ENCODE peak calls at places on chromosomes 12 and 14, in six cellular contexts. R is GM23338, G is choroid plexus epithelial cell, U is brain microvascular endothelial cell, T is heart right ventricle, H is transverse colon. P is an unnamed sample.

GRCh38 chr14:104545151-104545931 is 34.2 kb upstream of the C14orf180 start:
- DNase-seq in R (no peak), G (no peak), U (no peak), T (no peak), H (no peak), P (no peak)

GRCh38 chr14:96102071-96102856 is 63.1 kb downstream of the C14orf132 start:
- DNase-seq in R (no peak), G (peak; percentile 38), U (no peak), T (no peak), H (no peak), P (no peak)

GRCh38 chr12:6195665-6196535 is 4.3 kb upstream of the CD9 start:
- DNase-seq in R (peak; percentile 94), G (peak; percentile 71), U (peak; percentile 72), T (peak; percentile 93), H (peak; percentile 92), P (peak; percentile 64)

GRCh38 chr14:64758711-64759554 is 54.7 kb downstream of the PLEKHG3 start:
- DNase-seq in R (no peak), G (peak; percentile 97), U (peak; percentile 92), T (peak; percentile 60), H (no peak), P (no peak)

GRCh38 chr12:52390739-52391617 is 5.5 kb upstream of the KRT84 start:
- DNase-seq in R (peak; percentile 73), G (peak; percentile 52), U (peak; percentile 32), T (no peak), H (peak; percentile 22), P (peak; percentile 19)

GRCh38 chr14:28656704-28657255 is 109.8 kb upstream of the FOXG1 start:
- DNase-seq in R (no peak), G (no peak), U (no peak), T (no peak), H (no peak), P (no peak)

GRCh38 chr14:96362071-96362964 is 823 bp downstream of the ATG2B start:
- DNase-seq in R (peak; percentile 33), G (peak; percentile 66), U (peak; percentile 12), T (peak; percentile 19), H (peak; percentile 68), P (peak; percentile 83)

GRCh38 chr12:78802593-78802992 is 62.0 kb upstream of the SYT1 start:
- DNase-seq in R (peak; percentile 8), G (peak; percentile 72), U (peak; percentile 90), T (no peak), H (no peak), P (no peak)

GRCh38 chr14:100305446-100306255 is 593 bp downstream of the SLC25A29 start:
- DNase-seq in R (peak; percentile 63), G (no peak), U (no peak), T (peak; percentile 21), H (peak; percentile 48), P (no peak)

GRCh38 chr12:106090586-106091411 is 48.0 kb downstream of the NUAK1 start:
- DNase-seq in R (no peak), G (peak; percentile 79), U (peak; percentile 71), T (peak; percentile 77), H (no peak), P (no peak)

GRCh38 chr12:113155641-113156040 is 6.1 kb downstream of the CFAP73 start:
- DNase-seq in R (no peak), G (no peak), U (no peak), T (no peak), H (no peak), P (no peak)

GRCh38 chr12:77232045-77232444 is 166.7 kb upstream of the E2F7 start:
- DNase-seq in R (no peak), G (peak; percentile 38), U (no peak), T (no peak), H (no peak), P (no peak)

GRCh38 chr12:18897816-18898215 is 159.9 kb downstream of the CAPZA3 start:
- DNase-seq in R (no peak), G (peak; percentile 9), U (peak; percentile 16), T (no peak), H (no peak), P (no peak)

GRCh38 chr14:52397844-52398243 is 83.7 kb downstream of the PTGER2 start:
- DNase-seq in R (no peak), G (peak; percentile 45), U (no peak), T (no peak), H (no peak), P (no peak)

GRCh38 chr12:54998958-54999510 is 14.5 kb upstream of the TESPA1 start:
- DNase-seq in R (no peak), G (no peak), U (no peak), T (no peak), H (no peak), P (no peak)

GRCh38 chr14:105162374-105162979 is 6.1 kb downstream of the JAG2 start:
- DNase-seq in R (no peak), G (no peak), U (no peak), T (no peak), H (no peak), P (no peak)

GRCh38 chr12:22477166-22477893 is 67.0 kb downstream of the C2CD5 start:
- DNase-seq in R (no peak), G (peak; percentile 97), U (peak; percentile 86), T (no peak), H (no peak), P (no peak)

GRCh38 chr14:25411933-25412757 is 362.2 kb upstream of the STXBP6 start:
- DNase-seq in R (peak; percentile 71), G (peak; percentile 22), U (no peak), T (no peak), H (no peak), P (no peak)
- TF ChIP-seq CTCF in R (peak; percentile 73), G (peak; percentile 7), U (no peak), T (peak; percentile 11), H (peak; percentile 19), P (no peak)

GRCh38 chr12:65742481-65742971 is 81.8 kb upstream of the HMGA2 start:
- DNase-seq in R (peak; percentile 70), G (peak; percentile 42), U (peak; percentile 41), T (no peak), H (no peak), P (no peak)

GRCh38 chr12:65740873-65741600 is 83.2 kb upstream of the HMGA2 start:
- DNase-seq in R (peak; percentile 93), G (peak; percentile 87), U (peak; percentile 77), T (peak; percentile 66), H (peak; percentile 85), P (peak; percentile 82)

GRCh38 chr12:65741662-65742480 is 82.4 kb upstream of the HMGA2 start:
- DNase-seq in R (peak; percentile 79), G (peak; percentile 59), U (peak; percentile 51), T (peak; percentile 4), H (peak; percentile 10), P (peak; percentile 40)

GRCh38 chr12:65739606-65740005 is 84.7 kb upstream of the HMGA2 start:
- DNase-seq in R (no peak), G (no peak), U (no peak), T (no peak), H (no peak), P (no peak)

DNA sequence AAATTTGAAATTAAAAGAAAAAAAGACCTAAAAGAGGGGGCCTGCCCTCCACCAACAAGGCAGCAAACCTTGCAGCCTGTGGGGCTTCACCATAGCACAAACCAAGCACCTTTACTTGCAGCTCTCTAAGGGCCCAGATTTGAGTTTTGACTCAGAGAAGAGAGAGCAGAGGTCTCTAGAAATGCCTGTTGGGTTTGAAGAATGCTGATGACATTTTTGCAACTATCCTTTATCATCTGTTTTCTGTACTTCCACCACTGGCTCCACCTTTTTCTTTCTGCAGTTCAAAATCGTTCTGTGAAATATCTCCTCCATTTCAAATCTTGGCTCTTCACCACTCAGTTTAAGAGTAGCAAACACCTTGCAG is 83.8 kb upstream of the HMGA2 start:
- DNase-seq in R (no peak), G (peak; percentile 50), U (no peak), T (no peak), H (no peak), P (no peak)
- H3K4me3 ChIP-seq in R (peak overlapping the region; percentile 83), G (peak overlapping the region; percentile 79), U (peak overlapping the region; percentile 80), T (no peak overlapping the region), H (no peak overlapping the region), P (no peak overlapping the region)

GRCh38 chr12:107581616-107582015 is 104.0 kb upstream of the PWP1 start:
- DNase-seq in R (no peak), G (no peak), U (no peak), T (no peak), H (no peak), P (no peak)

GRCh38 chr12:107584523-107584922 is 101.1 kb upstream of the PWP1 start:
- DNase-seq in R (peak; percentile 43), G (no peak), U (no peak), T (no peak), H (no peak), P (no peak)

GRCh38 chr12:107586256-107586970 is 99.2 kb upstream of the PWP1 start:
- DNase-seq in R (no peak), G (no peak), U (no peak), T (no peak), H (no peak), P (no peak)

DNA sequence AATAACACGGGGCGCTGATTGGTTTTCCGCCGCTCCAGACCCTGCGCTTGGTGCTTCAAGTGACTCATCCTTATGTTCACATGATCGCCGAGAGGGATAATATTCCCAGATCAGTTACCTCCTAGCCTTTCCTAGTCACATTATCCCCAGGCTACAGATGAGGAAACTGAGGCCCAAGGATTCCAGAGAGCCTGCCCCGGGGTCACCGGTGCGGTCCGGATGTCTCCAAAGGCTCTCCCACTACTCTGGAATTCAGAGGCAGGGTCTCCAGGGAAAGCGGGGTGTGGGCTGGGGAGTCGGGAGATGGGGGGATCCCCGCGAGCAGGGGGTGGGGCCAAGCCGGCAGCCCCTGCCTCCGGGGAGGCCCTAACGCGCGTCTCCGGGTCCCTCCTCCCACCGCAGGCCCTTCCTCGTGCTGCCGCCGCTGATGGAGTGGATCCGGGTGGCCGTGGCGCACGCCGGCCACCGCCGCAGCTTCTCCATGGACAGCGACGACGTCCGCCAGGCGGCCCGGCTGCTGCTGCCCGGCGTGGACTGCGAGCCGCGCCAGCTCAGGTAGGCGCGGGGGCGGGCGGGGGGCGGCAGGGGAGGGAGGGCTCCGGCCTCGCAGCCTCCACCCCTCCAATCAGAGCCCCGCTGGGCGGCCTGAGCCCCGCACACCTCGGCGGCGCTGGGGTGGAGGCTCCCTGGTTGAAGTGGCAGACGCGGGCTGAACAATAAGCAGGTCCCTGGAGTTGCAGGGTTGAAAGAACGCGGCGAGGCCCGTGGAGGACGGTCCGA is 104.7 kb upstream of the PWP1 start:
- DNase-seq in R (peak; percentile 70), G (peak; percentile 23), U (no peak), T (no peak), H (no peak), P (no peak)
- TF ChIP-seq CTCF in R (no peak), G (no peak), U (no peak), T (no peak), H (no peak), P (no peak)

DNA sequence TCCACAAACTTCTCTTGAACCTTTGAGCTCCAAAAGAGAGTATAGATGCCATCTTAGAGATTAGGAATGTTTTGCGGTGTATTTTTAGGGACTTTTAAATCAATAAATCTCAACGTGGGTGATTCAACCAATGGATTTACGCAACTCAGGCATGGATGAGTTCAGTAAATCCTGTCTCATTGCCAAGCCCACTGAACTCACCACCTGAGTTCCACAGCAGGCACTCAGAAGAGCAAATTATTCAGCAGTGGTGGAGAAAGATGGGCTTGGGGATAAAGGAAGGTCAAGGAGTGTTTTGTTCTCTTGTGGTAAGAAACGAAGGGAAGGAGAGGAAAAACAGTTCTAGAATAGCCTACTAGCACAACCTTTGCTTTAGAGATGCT is 68.7 kb upstream of the HMGA2 start:
- DNase-seq in R (no peak), G (no peak), U (no peak), T (no peak), H (no peak), P (no peak)
- H3K4me3 ChIP-seq in R (no peak overlapping the region), G (no peak overlapping the region), U (no peak overlapping the region), T (no peak overlapping the region), H (no peak overlapping the region), P (no peak overlapping the region)

GRCh38 chr12:32611986-32612385 is 67.1 kb upstream of the DNM1L start:
- DNase-seq in R (no peak), G (no peak), U (no peak), T (peak; percentile 69), H (no peak), P (no peak)
- TF ChIP-seq CTCF in R (no peak), G (no peak), U (no peak), T (no peak), H (no peak), P (no peak)

P was measured in GM12865.